ENCODE peak calls at places on chromosomes 3 and 15, in nine cellular contexts. V is GM12865, G is AG10803, O is fibroblast of lung, M is coronary artery, S is Panc1, A is pancreas, J is mucosa of descending colon, F is HFF-Myc. L is an unnamed sample.

GRCh38 chr3:42655331-42655888 is 1.9 kb downstream of the ZBTB47 start:
- DNase-seq in V (no peak), G (no peak), O (no peak), M (peak), S (no peak), A (peak), J (peak), F (no peak), L (no peak)

GRCh38 chr3:137035631-137036030 is 77.8 kb downstream of the IL20RB start:
- DNase-seq in V (peak), G (no peak), O (no peak), M (no peak), S (no peak), A (no peak), J (no peak), F (no peak), L (no peak)

GRCh38 chr3:8327739-8328138 is 173.9 kb upstream of the LMCD1 start:
- DNase-seq in V (no peak), G (no peak), O (no peak), M (no peak), S (no peak), A (no peak), J (no peak), F (no peak), L (no peak)

GRCh38 chr15:77060560-77060959 is 10.3 kb downstream of the TSPAN3 start:
- DNase-seq in V (no peak), G (peak), O (peak), M (no peak), S (no peak), A (no peak), J (no peak), F (no peak), L (peak)

GRCh38 chr3:142608615-142609014 is 12.4 kb downstream of the PLS1 start:
- DNase-seq in V (no peak), G (no peak), O (no peak), M (no peak), S (no peak), A (no peak), J (no peak), F (no peak), L (no peak)

GRCh38 chr3:80767599-80767998 is 993.8 kb downstream of the GBE1 start:
- DNase-seq in V (no peak), G (no peak), O (no peak), M (no peak), S (no peak), A (no peak), J (no peak), F (no peak), L (peak)

GRCh38 chr3:52839268-52839575 is 4.4 kb upstream of the MUSTN1 start:
- DNase-seq in V (no peak), G (no peak), O (no peak), M (no peak), S (no peak), A (no peak), J (peak), F (no peak), L (no peak)

GRCh38 chr3:55482496-55483195 is 4.5 kb downstream of the WNT5A start:
- DNase-seq in V (no peak), G (peak), O (peak), M (no peak), S (no peak), A (peak), J (peak), F (no peak), L (no peak)

GRCh38 chr15:74312445-74313007 is 54.9 kb downstream of the CYP11A1 start:
- DNase-seq in V (no peak), G (no peak), O (no peak), M (no peak), S (no peak), A (no peak), J (no peak), F (no peak), L (no peak)

GRCh38 chr3:38478901-38479300 is 17.2 kb upstream of the EXOG start:
- DNase-seq in V (no peak), G (no peak), O (no peak), M (no peak), S (no peak), A (no peak), J (no peak), F (no peak), L (no peak)

GRCh38 chr3:38479431-38480092 is 16.6 kb upstream of the EXOG start:
- DNase-seq in V (peak), G (peak), O (peak), M (no peak), S (peak), A (peak), J (no peak), F (no peak), L (peak)

GRCh38 chr3:38480930-38481329 is 15.2 kb upstream of the EXOG start:
- DNase-seq in V (no peak), G (no peak), O (no peak), M (no peak), S (no peak), A (no peak), J (no peak), F (no peak), L (no peak)

GRCh38 chr3:38477839-38478450 is 18.2 kb upstream of the EXOG start:
- DNase-seq in V (no peak), G (no peak), O (no peak), M (no peak), S (no peak), A (no peak), J (no peak), F (no peak), L (no peak)

GRCh38 chr3:38480093-38480445 is 16.1 kb upstream of the EXOG start:
- DNase-seq in V (no peak), G (no peak), O (no peak), M (no peak), S (no peak), A (no peak), J (no peak), F (no peak), L (no peak)
- TF ChIP-seq CTCF in V (no peak), G (no peak), O (no peak), M (no peak), S (peak), A (no peak), J (no peak), F (no peak), L (no peak)

DNA sequence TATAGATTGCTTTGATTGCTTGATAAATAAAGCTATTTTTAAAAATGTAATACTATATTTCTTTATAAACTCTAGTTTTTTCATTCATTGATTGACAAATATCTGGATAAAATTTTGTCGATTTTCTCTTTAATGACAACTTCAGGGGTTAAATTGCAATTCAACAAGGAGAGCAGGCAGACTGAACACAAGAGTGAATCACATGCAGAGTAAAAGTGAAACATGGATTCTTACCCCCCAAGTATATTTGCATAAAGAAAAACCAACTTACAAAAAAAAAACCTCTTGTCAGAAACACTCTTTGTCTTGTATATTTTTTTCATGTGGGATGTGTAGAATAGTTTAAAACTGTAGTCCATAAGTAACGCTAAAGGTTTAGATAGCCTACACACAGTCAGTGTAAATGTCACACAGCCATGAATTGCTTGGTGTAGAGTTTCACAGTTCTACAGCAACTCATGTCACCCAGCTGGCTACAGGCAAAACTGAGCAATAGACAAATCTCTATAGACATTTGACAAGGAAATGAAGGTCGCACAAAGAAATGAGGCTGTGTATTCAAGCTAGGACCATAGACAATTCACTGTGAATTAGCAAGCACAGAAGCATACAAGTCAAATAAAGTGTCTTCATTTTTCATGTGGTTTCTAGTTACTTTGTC is 141.6 kb downstream of the THRB start:
- DNase-seq in V (no peak), G (no peak), O (no peak), M (no peak), S (no peak), A (no peak), J (no peak), F (no peak), L (no peak)
- H3K4me3 ChIP-seq in V (no peak), G (no peak), O (no peak), M (no peak), S (no peak), A (no peak), J (no peak), F (no peak), L (no peak)

GRCh38 chr3:3179407-3180094 is at the start of gene CRBN:
- DNase-seq in V (peak), G (peak), O (peak), M (peak), S (no peak), A (peak), J (peak), F (peak), L (peak)
- TF ChIP-seq CTCF in V (peak), G (peak), O (peak), M (peak), S (peak), A (peak), J (peak), F (peak), L (peak)

GRCh38 chr3:148233403-148233802 is 464.3 kb upstream of the AGTR1 start:
- DNase-seq in V (no peak), G (peak), O (peak), M (no peak), S (no peak), A (no peak), J (no peak), F (no peak), L (peak)
- H3K4me3 ChIP-seq in V (no peak), G (no peak), O (no peak), M (no peak), S (no peak), A (no peak), J (no peak), F (no peak), L (no peak)

L was measured in fibroblast of the aortic adventitia.